ENCODE peak calls at places on chromosomes 7 and 10, in eight cellular contexts. One of them, this sample, is unnamed.
A peak's percentile ranks its signal among the peaks of the same experiment; 100 is the strongest.

GRCh38 chr7:133919810-133920209 is 207.3 kb upstream of the LRGUK start:
- DNase-seq in D341Med: no peak
- DNase-seq in WTC11: no peak
- DNase-seq in mesothelial cell of epicardium: no peak
- DNase-seq in sigmoid colon: no peak
- DNase-seq in PC-3: no peak
- DNase-seq in iris pigment epithelial cell: peak; percentile 19
- DNase-seq in HEK293T: no peak
- DNase-seq in this sample: no peak

GRCh38 chr10:73076361-73077183 is 20.1 kb downstream of the P4HA1 start:
- DNase-seq in PC-3: peak; percentile 77
- DNase-seq in sigmoid colon: peak; percentile 90
- DNase-seq in D341Med: no peak
- DNase-seq in HEK293T: no peak
- DNase-seq in mesothelial cell of epicardium: no peak
- DNase-seq in WTC11: no peak
- DNase-seq in iris pigment epithelial cell: peak; percentile 84
- DNase-seq in this sample: peak; percentile 82

GRCh38 chr7:143391462-143392404 is 10.6 kb downstream of the ZYX start:
- DNase-seq in PC-3: no peak
- DNase-seq in iris pigment epithelial cell: peak; percentile 65
- DNase-seq in WTC11: no peak
- DNase-seq in mesothelial cell of epicardium: no peak
- DNase-seq in sigmoid colon: peak; percentile 91
- DNase-seq in D341Med: no peak
- DNase-seq in HEK293T: no peak
- DNase-seq in this sample: peak; percentile 81

GRCh38 chr10:24437302-24437701 is 228.4 kb downstream of the KIAA1217 start:
- DNase-seq in sigmoid colon: no peak
- DNase-seq in mesothelial cell of epicardium: no peak
- DNase-seq in iris pigment epithelial cell: no peak
- DNase-seq in HEK293T: no peak
- DNase-seq in D341Med: no peak
- DNase-seq in PC-3: no peak
- DNase-seq in WTC11: no peak
- DNase-seq in this sample: no peak

GRCh38 chr10:37675449-37675848 is 182.0 kb downstream of the ZNF248 start:
- DNase-seq in D341Med: no peak
- DNase-seq in mesothelial cell of epicardium: no peak
- DNase-seq in sigmoid colon: no peak
- DNase-seq in WTC11: no peak
- DNase-seq in PC-3: no peak
- DNase-seq in HEK293T: no peak
- DNase-seq in iris pigment epithelial cell: no peak
- DNase-seq in this sample: no peak

GRCh38 chr7:42982604-42983115 is 50.5 kb downstream of the MRPL32 start:
- DNase-seq in WTC11: peak; percentile 17
- DNase-seq in mesothelial cell of epicardium: no peak
- DNase-seq in PC-3: peak; percentile 62
- DNase-seq in HEK293T: no peak
- DNase-seq in sigmoid colon: no peak
- DNase-seq in iris pigment epithelial cell: no peak
- DNase-seq in D341Med: no peak
- DNase-seq in this sample: no peak

GRCh38 chr10:59243611-59244195 is 67.3 kb downstream of the PHYHIPL start:
- DNase-seq in iris pigment epithelial cell: no peak
- DNase-seq in sigmoid colon: no peak
- DNase-seq in PC-3: no peak
- DNase-seq in D341Med: no peak
- DNase-seq in WTC11: no peak
- DNase-seq in mesothelial cell of epicardium: no peak
- DNase-seq in HEK293T: no peak
- DNase-seq in this sample: no peak

GRCh38 chr7:28389504-28390385 is 22.6 kb upstream of the CREB5 start:
- DNase-seq in sigmoid colon: no peak
- DNase-seq in PC-3: peak; percentile 83
- DNase-seq in mesothelial cell of epicardium: no peak
- DNase-seq in HEK293T: peak; percentile 40
- DNase-seq in WTC11: no peak
- DNase-seq in iris pigment epithelial cell: peak; percentile 65
- DNase-seq in D341Med: no peak
- DNase-seq in this sample: peak; percentile 77

GRCh38 chr7:64945481-64945756 is 42.3 kb downstream of the ZNF273 start:
- DNase-seq in sigmoid colon: no peak
- DNase-seq in PC-3: no peak
- DNase-seq in iris pigment epithelial cell: no peak
- DNase-seq in mesothelial cell of epicardium: no peak
- DNase-seq in WTC11: no peak
- DNase-seq in HEK293T: no peak
- DNase-seq in D341Med: no peak
- DNase-seq in this sample: no peak

This sample was measured in fibroblast of villous mesenchyme.